ENCODE peak calls at places on chromosomes 4 and X, in six cellular contexts. S is Panc1, I is RWPE2, C is IMR-90, E is mammary epithelial cell, D is HL-60. A is an unnamed sample.

GRCh38 chrX:15336023-15336413 is 695 bp upstream of the PIGA start:
- DNase-seq in I (no peak), C (peak; percentile 84), S (no peak), E (peak; percentile 83), D (no peak), A (no peak)

GRCh38 chrX:136214551-136214950 is 36.6 kb downstream of the MAP7D3 start:
- DNase-seq in S (no peak), I (no peak), E (no peak), D (no peak), C (peak; percentile 75), A (no peak)

GRCh38 chr4:113316879-113317278 is 267.4 kb downstream of the ANK2 start:
- DNase-seq in D (no peak), I (no peak), E (no peak), C (no peak), S (no peak), A (no peak)

GRCh38 chr4:77010841-77011354 is 61.3 kb downstream of the SEPTIN11 start:
- DNase-seq in I (no peak), D (no peak), S (no peak), E (peak; percentile 71), C (peak; percentile 86), A (no peak)

GRCh38 chrX:136260801-136261200 is 9.6 kb upstream of the MAP7D3 start:
- DNase-seq in I (no peak), E (no peak), C (peak; percentile 89), S (no peak), D (no peak), A (no peak)

GRCh38 chrX:137058339-137059127 is 24.7 kb upstream of the GPR101 start:
- DNase-seq in I (no peak), D (no peak), E (no peak), C (no peak), S (no peak), A (no peak)

GRCh38 chr4:29046166-29046565 is 1674.0 kb upstream of the PCDH7 start:
- DNase-seq in D (no peak), E (no peak), S (no peak), I (no peak), C (peak; percentile 92), A (no peak)

GRCh38 chr4:62495039-62495438 is 1294.9 kb downstream of the ADGRL3 start:
- DNase-seq in S (no peak), E (peak; percentile 56), I (no peak), C (no peak), D (no peak), A (no peak)

GRCh38 chr4:183905593-183906485 is 732 bp downstream of the STOX2 start:
- DNase-seq in S (no peak), I (no peak), C (peak; percentile 37), E (peak; percentile 43), D (peak; percentile 25), A (peak; percentile 34)
- H3K27me3 ChIP-seq in S (no peaks in the 10 kb centered on the region), I (peaks cover 21% of the 10 kb centered on the region), C (peaks cover 16% of the 10 kb centered on the region), E (peaks cover 21% of the 10 kb centered on the region), D (peaks cover 28% of the 10 kb centered on the region), A (no peaks in the 10 kb centered on the region)

GRCh38 chrX:46572295-46572936 is 1.1 kb upstream of the CHST7 start:
- DNase-seq in C (no peak), E (no peak), D (peak; percentile 12), I (no peak), S (no peak), A (no peak)
- TF ChIP-seq CTCF in C (no peak), E (peak; percentile 13), D (no peak), I (no peak), S (no peak), A (no peak)

DNA sequence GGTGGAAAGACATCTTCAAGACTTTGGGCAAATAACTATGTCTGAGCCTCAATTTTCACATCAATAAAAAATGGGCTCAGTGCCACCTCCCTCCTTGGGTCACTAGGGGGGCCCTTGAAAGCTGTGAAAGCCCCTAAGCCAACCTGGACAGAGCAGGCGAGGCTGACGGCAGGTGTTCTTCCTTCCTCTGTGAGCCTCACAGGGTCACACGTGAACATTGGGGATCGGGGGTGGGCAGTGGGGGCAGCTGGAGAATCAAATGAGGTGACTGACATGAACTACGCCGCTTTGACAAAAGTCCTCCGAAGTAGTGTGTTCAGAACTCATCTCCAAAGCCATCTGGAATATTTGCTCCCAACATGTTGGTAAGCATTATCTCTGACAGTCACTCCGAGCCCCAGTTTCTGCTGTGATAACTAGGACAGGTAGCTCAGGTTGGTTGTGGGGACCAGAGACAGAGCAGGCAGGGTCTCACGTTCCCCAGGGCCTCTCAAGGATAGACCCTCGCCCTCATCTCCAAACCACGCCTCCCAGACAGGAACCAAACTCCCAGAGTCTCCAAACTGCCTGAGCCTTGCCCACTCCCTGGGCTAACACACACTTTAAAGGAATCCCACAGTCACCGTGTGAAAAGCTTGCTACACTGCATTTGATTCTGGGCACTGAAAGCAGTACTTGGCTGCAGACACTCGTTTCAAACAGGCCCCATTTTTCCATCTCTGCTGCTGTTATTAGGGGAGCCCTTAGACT is 825 bp upstream of the WFS1 start:
- DNase-seq in C (no peak), D (no peak), E (no peak), I (no peak), S (no peak), A (no peak)
- H3K27ac ChIP-seq in C (no peak overlapping the region), D (no peak overlapping the region), E (no peak overlapping the region), I (no peak overlapping the region), S (peak overlapping the region; percentile 51), A (no peak overlapping the region)

DNA sequence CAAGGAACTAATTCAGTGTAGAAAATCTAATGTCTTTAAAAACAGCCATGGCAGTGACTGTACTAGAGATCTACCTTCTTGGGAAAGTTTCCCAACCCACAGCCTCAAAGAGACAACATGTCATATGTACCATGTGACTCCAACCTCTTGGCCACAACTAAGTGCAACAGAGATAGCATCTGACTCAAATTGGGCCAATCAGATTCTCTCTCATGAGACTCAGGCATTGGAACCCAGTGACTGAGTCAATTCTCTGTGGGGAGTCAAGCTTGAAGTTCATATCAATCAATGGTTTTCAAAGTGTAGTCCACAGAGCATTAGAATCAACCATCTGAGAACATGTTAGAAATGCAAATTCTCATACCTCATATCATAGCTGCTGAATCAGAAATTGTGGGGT is 123.3 kb downstream of the MBNL3 start:
- DNase-seq in I (no peak), E (no peak), S (no peak), D (no peak), C (no peak), A (no peak)
- H3K27me3 ChIP-seq in I (no peaks in the 10 kb centered on the region), E (no peaks in the 10 kb centered on the region), S (no peaks in the 10 kb centered on the region), D (no peaks in the 10 kb centered on the region), C (no peaks in the 10 kb centered on the region), A (no peaks in the 10 kb centered on the region)

DNA sequence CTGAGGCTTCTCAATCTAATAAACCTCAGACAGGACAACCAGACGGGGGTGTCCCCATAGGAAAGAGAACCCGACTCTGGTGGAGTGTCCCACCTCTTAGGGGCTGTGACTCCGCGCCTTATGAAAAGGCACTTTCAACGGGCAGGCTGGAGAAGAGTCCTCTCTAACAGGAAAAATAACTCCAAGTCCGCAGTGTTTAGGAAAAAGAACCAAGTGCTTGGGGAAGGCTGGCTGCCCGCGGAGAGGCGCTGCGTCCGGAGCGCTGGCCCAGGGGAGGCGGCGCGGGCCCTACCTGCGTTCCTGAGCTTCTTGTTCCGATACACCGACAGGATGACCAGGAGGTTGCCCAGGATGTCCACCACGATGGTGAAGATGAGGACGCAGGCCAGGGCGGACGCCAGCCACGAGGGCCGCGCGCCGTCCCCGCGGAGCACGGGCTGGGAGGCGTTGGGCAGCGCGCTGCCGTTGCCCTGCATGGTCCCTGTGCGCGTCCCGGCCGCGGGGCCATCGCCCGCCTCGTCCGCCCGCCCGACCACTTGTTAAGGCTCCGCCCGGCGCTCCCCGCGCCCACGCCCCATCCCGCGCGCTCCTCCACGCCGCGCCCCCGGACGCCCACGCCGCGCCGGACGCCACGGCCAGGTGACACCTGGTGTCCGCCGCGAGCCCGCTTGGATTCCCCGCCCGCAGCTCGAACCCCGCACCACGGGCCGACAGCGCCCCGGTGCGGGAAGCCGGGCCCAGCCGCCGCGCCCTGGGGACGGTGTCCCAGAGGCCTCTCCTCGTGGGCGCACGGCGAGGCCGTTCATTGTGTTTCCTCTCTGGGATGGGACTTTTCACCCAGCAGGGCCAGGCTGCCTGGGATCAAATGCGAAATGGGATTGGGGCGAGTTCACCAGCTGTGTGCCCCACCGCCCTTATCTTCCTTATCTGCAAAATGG is at the start of gene MTNR1A:
- DNase-seq in S (no peak), E (no peak), I (no peak), C (no peak), D (no peak), A (no peak)
- TF ChIP-seq CTCF in S (peak; percentile 76), E (no peak), I (peak; percentile 19), C (peak; percentile 4), D (no peak), A (no peak)

DNA sequence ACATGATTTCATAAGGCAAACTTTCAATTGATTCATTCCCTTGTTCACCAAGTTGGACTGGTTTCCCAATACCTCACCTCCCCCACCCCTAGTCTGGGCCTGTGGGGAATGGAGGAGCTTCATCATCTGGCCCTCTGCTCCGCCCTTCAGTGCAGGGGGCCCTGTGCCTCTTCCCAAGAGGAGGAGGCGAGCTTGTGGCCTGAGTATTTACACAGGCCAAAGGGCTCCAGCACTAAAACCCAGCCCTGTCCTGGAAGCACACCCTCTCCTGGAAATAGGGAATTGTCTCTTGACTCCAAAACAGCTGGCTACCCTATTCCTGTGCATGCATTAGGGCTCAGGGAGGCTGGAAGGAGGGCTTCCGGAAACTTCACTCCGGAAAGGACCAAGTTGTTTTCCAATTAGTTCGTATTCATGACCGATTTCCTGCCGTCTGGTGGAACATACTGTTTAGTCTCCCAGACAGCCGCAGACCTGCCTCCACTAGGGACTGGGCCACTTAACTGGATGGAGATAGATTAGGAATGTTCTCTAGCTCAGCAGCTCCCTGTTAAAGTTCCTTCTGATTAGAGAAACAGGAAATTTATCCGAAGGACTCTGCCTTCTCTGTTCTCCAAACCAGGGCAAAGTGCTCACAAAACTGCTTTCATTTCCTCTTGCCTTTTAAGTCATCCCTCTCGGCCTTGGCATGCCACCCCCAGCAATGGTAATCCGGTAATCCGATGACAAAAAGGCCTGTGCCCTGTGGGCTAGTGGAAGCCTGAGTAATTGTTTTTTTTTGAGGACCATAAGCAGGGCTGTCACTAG is 5.8 kb downstream of the SRPX2 start:
- DNase-seq in D (no peak), I (no peak), C (peak; percentile 90), E (peak; percentile 63), S (no peak), A (peak; percentile 47)
- H3K27ac ChIP-seq in D (no peak overlapping the region), I (peak overlapping the region; percentile 46), C (peak overlapping the region; percentile 96), E (peak overlapping the region; percentile 9), S (no peak overlapping the region), A (peak overlapping the region; percentile 65)

DNA sequence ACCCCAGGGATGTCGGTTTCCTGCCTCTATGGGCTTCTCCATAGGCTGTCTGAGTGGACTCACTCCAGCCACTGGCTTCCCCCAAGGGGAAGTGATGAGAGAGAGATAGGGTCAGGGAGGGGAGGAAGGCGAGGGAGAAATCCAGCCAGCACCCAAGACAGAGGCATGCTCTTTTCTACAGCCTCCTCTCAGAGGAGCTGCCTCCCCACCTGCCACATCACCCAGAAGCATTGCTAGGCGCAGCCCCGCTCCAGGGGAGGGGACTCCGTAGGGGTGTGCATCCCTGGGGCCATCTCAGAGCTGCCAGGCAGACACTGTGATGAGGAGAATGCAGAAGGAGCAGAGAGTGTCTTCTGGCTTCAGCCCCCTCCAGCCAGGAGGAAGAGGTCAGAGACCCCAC is 109.5 kb upstream of the NKX1-1 start:
- DNase-seq in C (no peak), D (no peak), E (no peak), S (no peak), I (no peak), A (no peak)
- H3K27me3 ChIP-seq in C (peaks cover 63% of the 10 kb centered on the region), D (peaks cover 14% of the 10 kb centered on the region), E (no peaks in the 10 kb centered on the region), S (no peaks in the 10 kb centered on the region), I (peaks cover 18% of the 10 kb centered on the region), A (peaks cover 4% of the 10 kb centered on the region)

A was measured in lung.